ENCODE peak calls at places on chromosomes 4 and X, in seven cellular contexts. F is stimulated activated CD4-positive, alpha-beta T cell treated with anti-CD3 and anti-CD28 coated beads, Interleukin-1b, Interleukin-23, amount 100 ng/mL, for 4 hours; N is endothelial cell; P is Peyer's patch; A is C1 segment of cervical spinal cord; E is fibroblast of mammary gland; O is activated T-helper 1 cell treated with anti-CD3 and anti-CD28 coated beads, Interleukin-12 subunit alpha, Interleukin-12 subunit beta, Interleukin-2, Interleukin-4 antibody, amounts not matched to agents 30 ng/mL and 10 ng/mL and 1 ng/mL, durations not matched to agents 14 hours and 24 hours and 36 hours. C is an unnamed sample.

GRCh38 chr4:142095886-142096605 is 459.7 kb downstream of the IL15 start:
- DNase-seq in F (no peak), N (no peak), P (no peak), A (no peak), E (peak; percentile 97), O (no peak), C (no peak)

GRCh38 chr4:168791376-168791775 is 218.7 kb downstream of the CBR4 start:
- DNase-seq in F (no peak), N (no peak), P (no peak), A (no peak), E (no peak), O (no peak), C (no peak)

GRCh38 chr4:3699261-3699660 is 66.9 kb upstream of the ADRA2C start:
- DNase-seq in F (no peak), N (no peak), P (no peak), A (no peak), E (no peak), O (no peak), C (no peak)

GRCh38 chr4:47786958-47787370 is 50.9 kb downstream of the CORIN start:
- DNase-seq in F (no peak), N (no peak), P (no peak), A (no peak), E (no peak), O (no peak), C (no peak)

GRCh38 chr4:159764343-159764952 is 661.6 kb downstream of the RAPGEF2 start:
- DNase-seq in F (no peak), N (peak; percentile 50), P (no peak), A (no peak), E (peak; percentile 35), O (no peak), C (no peak)

GRCh38 chr4:11228575-11228974 is 200.1 kb downstream of the HS3ST1 start:
- DNase-seq in F (no peak), N (no peak), P (no peak), A (no peak), E (no peak), O (no peak), C (no peak)

GRCh38 chrX:131747173-131747572 is 203.3 kb downstream of the OR13H1 start:
- DNase-seq in F (no peak), N (no peak), P (peak; percentile 68), A (peak; percentile 62), E (peak; percentile 88), O (no peak), C (no peak)

GRCh38 chrX:37361596-37361995 is 12.4 kb downstream of the PRRG1 start:
- DNase-seq in F (no peak), N (no peak), P (no peak), A (no peak), E (peak; percentile 49), O (no peak), C (no peak)

GRCh38 chr4:18250564-18250963 is 229.0 kb upstream of the LCORL start:
- DNase-seq in F (no peak), N (no peak), P (no peak), A (no peak), E (no peak), O (no peak), C (no peak)

C was measured in stimulated activated naive CD8-positive, alpha-beta T cell treated with anti-CD3 and anti-CD28 coated beads, Interleukin-15, amount 100 ng/mL, for 72 hours.